ENCODE peak calls at places on chromosomes 16 and 17, in six cellular contexts. U is glomerular endothelial cell; Q is EL; J is left cardiac atrium; D is activated T-cell treated with anti-CD3 and anti-CD28 coated beads, Interleukin-2, amount 50 U/mL, for 1 hour; X is activated CD8-positive, alpha-beta memory T cell treated with anti-CD3 and anti-CD28 coated beads, Interleukin-2, amount 50 U/mL, for 4 hours. L is an unnamed sample.

GRCh38 chr17:6752068-6752909 is 3.6 kb upstream of the XAF1 start:
- DNase-seq in U (peak; percentile 90), Q (peak; percentile 100), J (peak; percentile 63), D (no peak), X (no peak), L (no peak)

GRCh38 chr16:57538235-57538711 is 1.9 kb upstream of the CCDC102A start:
- DNase-seq in U (no peak), Q (no peak), J (peak; percentile 14), D (peak; percentile 16), X (no peak), L (no peak)

GRCh38 chr17:74241434-74241833 is 28.1 kb downstream of the TTYH2 start:
- DNase-seq in U (no peak), Q (no peak), J (peak; percentile 48), D (no peak), X (no peak), L (no peak)

GRCh38 chr17:15981208-15981607 is 18.3 kb downstream of the ZSWIM7 start:
- DNase-seq in U (no peak), Q (no peak), J (no peak), D (no peak), X (peak; percentile 27), L (no peak)

GRCh38 chr16:3087836-3088235 is 11.3 kb downstream of the ZSCAN10 start:
- DNase-seq in U (no peak), Q (no peak), J (no peak), D (no peak), X (no peak), L (no peak)

GRCh38 chr17:42252528-42253172 is 23.5 kb downstream of the STAT5B start:
- DNase-seq in U (no peak), Q (peak; percentile 45), J (no peak), D (no peak), X (no peak), L (no peak)

GRCh38 chr17:6567528-6568185 is 11.3 kb upstream of the PITPNM3 start:
- DNase-seq in U (no peak), Q (no peak), J (no peak), D (no peak), X (no peak), L (no peak)

GRCh38 chr16:68993885-68994284 is 111.6 kb upstream of the HAS3 start:
- DNase-seq in U (no peak), Q (peak; percentile 82), J (no peak), D (no peak), X (no peak), L (no peak)

GRCh38 chr17:68540981-68541380 is 28.8 kb downstream of the PRKAR1A start:
- DNase-seq in U (no peak), Q (no peak), J (no peak), D (no peak), X (no peak), L (no peak)

GRCh38 chr16:67865318-67865717 is 7.5 kb upstream of the EDC4 start:
- DNase-seq in U (no peak), Q (peak; percentile 47), J (no peak), D (no peak), X (no peak), L (no peak)

GRCh38 chr17:66507103-66507923 is 204.9 kb downstream of the PRKCA start:
- DNase-seq in U (no peak), Q (peak; percentile 77), J (peak; percentile 39), D (no peak), X (no peak), L (no peak)

GRCh38 chr17:45761957-45762565 is 22.1 kb upstream of the CRHR1 start:
- DNase-seq in U (no peak), Q (no peak), J (no peak), D (no peak), X (no peak), L (no peak)

GRCh38 chr17:55743103-55743679 is 7.7 kb upstream of the PCTP start:
- DNase-seq in U (no peak), Q (peak; percentile 18), J (no peak), D (no peak), X (no peak), L (no peak)